ENCODE peak calls at places on chromosomes 5 and 9, in four cellular contexts. D, Q, N and E are unnamed samples.

GRCh38 chr9:133120343-133121199 is 469 bp downstream of the RALGDS start:
- DNase-seq in D (no peak), Q (no peak), N (peak), E (no peak)

GRCh38 chr9:23526806-23527205 is 299.2 kb downstream of the ELAVL2 start:
- DNase-seq in D (no peak), Q (no peak), N (no peak), E (no peak)

GRCh38 chr5:57442080-57442839 is 40.4 kb downstream of the ACTBL2 start:
- DNase-seq in D (no peak), Q (no peak), N (no peak), E (no peak)

GRCh38 chr9:35675732-35676392 is 2.1 kb downstream of the CA9 start:
- DNase-seq in D (no peak), Q (no peak), N (peak), E (no peak)

GRCh38 chr9:126386088-126386487 is 59.5 kb downstream of the MVB12B start:
- DNase-seq in D (no peak), Q (no peak), N (no peak), E (peak)

GRCh38 chr9:36100532-36100931 is 36.0 kb upstream of the GLIPR2 start:
- DNase-seq in D (no peak), Q (no peak), N (no peak), E (no peak)

GRCh38 chr5:178986326-178986960 is 8.7 kb downstream of the GRM6 start:
- DNase-seq in D (no peak), Q (no peak), N (no peak), E (no peak)

GRCh38 chr5:106766913-106767312 is 903.8 kb downstream of the EFNA5 start:
- DNase-seq in D (no peak), Q (no peak), N (no peak), E (no peak)

GRCh38 chr9:135939351-135940265 is 21.6 kb downstream of the UBAC1 start:
- DNase-seq in D (no peak), Q (no peak), N (no peak), E (no peak)

GRCh38 chr5:39755452-39755851 is 330.7 kb upstream of the DAB2 start:
- DNase-seq in D (no peak), Q (no peak), N (no peak), E (no peak)

GRCh38 chr9:17018001-17018491 is 116.8 kb upstream of the CNTLN start:
- DNase-seq in D (no peak), Q (no peak), N (no peak), E (no peak)

GRCh38 chr5:121366515-121366914 is 485.2 kb upstream of the FTMT start:
- DNase-seq in D (no peak), Q (no peak), N (no peak), E (no peak)

GRCh38 chr5:141845371-141845821 is 32.8 kb downstream of the PCDH1 start:
- DNase-seq in D (no peak), Q (no peak), N (peak), E (no peak)

GRCh38 chr5:165201364-165202143 is 1696.1 kb downstream of the MAT2B start:
- DNase-seq in D (no peak), Q (no peak), N (no peak), E (no peak)

GRCh38 chr9:19924090-19924489 is 135.3 kb upstream of the SLC24A2 start:
- DNase-seq in D (no peak), Q (no peak), N (no peak), E (no peak)

GRCh38 chr9:91305596-91305995 is 56.1 kb downstream of the AUH start:
- DNase-seq in D (no peak), Q (no peak), N (no peak), E (no peak)

GRCh38 chr5:125785407-125785806 is 637.8 kb upstream of the GRAMD2B start:
- DNase-seq in D (no peak), Q (no peak), N (no peak), E (no peak)

GRCh38 chr9:131262327-131263032 is 13.8 kb downstream of the FAM78A start:
- DNase-seq in D (no peak), Q (no peak), N (no peak), E (no peak)

GRCh38 chr5:113283558-113283957 is 151.2 kb downstream of the TSSK1B start:
- DNase-seq in D (no peak), Q (no peak), N (no peak), E (no peak)

GRCh38 chr5:126100767-126101166 is 322.4 kb upstream of the GRAMD2B start:
- DNase-seq in D (no peak), Q (peak), N (no peak), E (peak)

GRCh38 chr5:134502259-134502658 is 23.2 kb upstream of the JADE2 start:
- DNase-seq in D (no peak), Q (no peak), N (no peak), E (no peak)

GRCh38 chr5:91130759-91131158 is 252.4 kb downstream of the ARRDC3 start:
- DNase-seq in D (no peak), Q (no peak), N (no peak), E (no peak)

GRCh38 chr5:74885170-74885569 is 19.0 kb upstream of the FAM169A start:
- DNase-seq in D (no peak), Q (no peak), N (no peak), E (no peak)

DNA sequence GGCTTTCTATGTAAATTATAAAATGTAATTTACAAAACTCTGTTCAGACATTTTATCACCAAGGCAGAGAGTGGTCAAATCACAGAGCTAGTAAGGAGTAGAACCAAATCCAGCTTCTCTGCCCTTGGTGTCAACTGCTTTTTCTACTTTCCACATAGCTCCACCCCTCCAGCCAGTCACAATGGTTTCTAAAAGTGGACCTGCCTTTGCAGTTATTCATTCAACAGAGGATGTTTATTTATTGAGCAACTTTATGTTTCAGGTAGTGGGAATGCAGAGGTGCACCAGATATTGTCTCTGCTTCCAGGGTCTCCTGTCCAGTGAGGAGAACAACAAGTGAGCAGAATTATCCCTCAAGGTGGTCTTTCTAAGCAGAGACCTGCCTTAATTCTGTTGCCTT is 17.4 kb upstream of the PDCD1LG2 start:
- DNase-seq in D (no peak), Q (no peak), N (no peak), E (no peak)
- TF ChIP-seq JUND in D (no peak), Q (no peak), N (no peak), E (no peak)

GRCh38 chr5:32259033-32259432 is 53.7 kb downstream of the MTMR12 start:
- DNase-seq in D (no peak), Q (no peak), N (no peak), E (no peak)

GRCh38 chr5:32264954-32265572 is 47.7 kb downstream of the MTMR12 start:
- DNase-seq in D (no peak), Q (no peak), N (no peak), E (no peak)

GRCh38 chr5:32263683-32264082 is 49.1 kb downstream of the MTMR12 start:
- DNase-seq in D (no peak), Q (no peak), N (no peak), E (peak)

GRCh38 chr5:32258406-32258805 is 54.3 kb downstream of the MTMR12 start:
- DNase-seq in D (no peak), Q (no peak), N (no peak), E (no peak)

GRCh38 chr5:32261198-32261597 is 51.5 kb downstream of the MTMR12 start:
- DNase-seq in D (no peak), Q (no peak), N (no peak), E (no peak)
- TF ChIP-seq JUND in D (no peak), Q (no peak), N (no peak), E (no peak)

GRCh38 chr9:114430443-114430842 is 42.7 kb upstream of the AKNA start:
- DNase-seq in D (no peak), Q (no peak), N (no peak), E (no peak)
- TF ChIP-seq JUND in D (no peak), Q (no peak), N (no peak), E (no peak)

GRCh38 chr9:109574061-109574882 is 76.2 kb upstream of the PTPN3 start:
- DNase-seq in D (no peak), Q (peak), N (peak), E (peak)

GRCh38 chr9:109576762-109577161 is 78.7 kb upstream of the PTPN3 start:
- DNase-seq in D (no peak), Q (no peak), N (no peak), E (no peak)

GRCh38 chr9:109584205-109584604 is 86.1 kb upstream of the PTPN3 start:
- DNase-seq in D (no peak), Q (no peak), N (no peak), E (peak)

GRCh38 chr9:109582386-109582785 is 84.3 kb upstream of the PTPN3 start:
- DNase-seq in D (no peak), Q (no peak), N (no peak), E (no peak)

GRCh38 chr9:109579191-109579948 is 81.3 kb upstream of the PTPN3 start:
- DNase-seq in D (no peak), Q (no peak), N (no peak), E (no peak)
- TF ChIP-seq JUND in D (no peak), Q (no peak), N (no peak), E (no peak)

DNA sequence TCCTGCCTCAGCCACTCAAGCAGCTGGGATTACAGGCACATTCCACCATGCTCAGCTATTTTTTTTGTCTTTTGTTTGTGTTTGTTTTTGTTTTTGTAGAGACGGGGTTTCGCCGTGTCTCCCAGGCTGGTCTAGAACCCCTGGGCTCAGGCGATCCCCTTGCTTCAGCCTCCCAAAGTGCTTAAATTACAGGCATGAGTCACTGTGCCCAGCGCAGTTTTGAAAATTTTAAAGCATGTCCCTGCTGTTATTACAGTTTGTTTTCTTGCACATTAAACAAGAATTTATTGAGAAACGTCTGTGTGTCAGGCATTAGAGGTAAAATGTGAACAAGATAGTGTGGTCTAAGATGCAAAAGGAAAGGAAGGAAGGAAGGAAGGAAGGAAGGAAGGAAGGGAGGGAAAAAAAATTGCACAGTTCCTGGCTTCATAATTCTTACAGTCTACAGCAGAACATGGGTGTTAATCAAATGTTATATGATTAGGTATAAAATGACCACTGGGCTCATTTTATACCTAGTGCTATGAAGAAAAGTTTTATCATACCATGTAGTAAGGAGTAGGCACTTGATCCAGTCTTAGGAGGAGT is 205.4 kb downstream of the SNX18 start:
- DNase-seq in D (no peak), Q (no peak), N (no peak), E (no peak)
- TF ChIP-seq JUND in D (no peak), Q (no peak), N (no peak), E (no peak)